ENCODE peak calls at places on chromosomes 16 and 17, in nine cellular contexts. F, G, Q, K, E, A, W, Z and C are unnamed samples.

GRCh38 chr16:10178079-10178478 is 4.1 kb downstream of the GRIN2A start:
- DNase-seq in F (no peak), G (no peak), Q (no peak), K (no peak), E (no peak), A (no peak), W (no peak), Z (peak), C (no peak)

GRCh38 chr16:57106767-57107166 is 14.4 kb downstream of the CPNE2 start:
- DNase-seq in F (no peak), G (peak), Q (no peak), K (no peak), E (no peak), A (no peak), W (no peak), Z (peak), C (no peak)

GRCh38 chr17:49730078-49730786 is 22.5 kb upstream of the SLC35B1 start:
- DNase-seq in F (no peak), G (peak), Q (no peak), K (no peak), E (no peak), A (no peak), W (no peak), Z (peak), C (no peak)

GRCh38 chr17:72760368-72760767 is 332.1 kb downstream of the SLC39A11 start:
- DNase-seq in F (no peak), G (no peak), Q (no peak), K (no peak), E (no peak), A (no peak), W (no peak), Z (no peak), C (no peak)

GRCh38 chr17:28741358-28742349 is 2.2 kb upstream of the TRAF4 start:
- DNase-seq in F (peak), G (no peak), Q (no peak), K (no peak), E (no peak), A (no peak), W (no peak), Z (no peak), C (no peak)

GRCh38 chr17:79707931-79708891 is 22.5 kb upstream of the ENPP7 start:
- DNase-seq in F (peak), G (no peak), Q (peak), K (peak), E (peak), A (peak), W (peak), Z (peak), C (peak)

GRCh38 chr17:16491703-16492612 is at the start of gene LRRC75A:
- DNase-seq in F (no peak), G (no peak), Q (peak), K (peak), E (peak), A (no peak), W (peak), Z (peak), C (peak)

GRCh38 chr16:87407511-87408112 is 15.5 kb downstream of the MAP1LC3B start:
- DNase-seq in F (peak), G (peak), Q (no peak), K (no peak), E (no peak), A (peak), W (no peak), Z (peak), C (no peak)

GRCh38 chr17:55617441-55617840 is 105.2 kb downstream of the TMEM100 start:
- DNase-seq in F (no peak), G (no peak), Q (no peak), K (no peak), E (no peak), A (no peak), W (no peak), Z (no peak), C (no peak)

GRCh38 chr17:78381601-78382168 is 3.2 kb downstream of the PGS1 start:
- DNase-seq in F (peak), G (no peak), Q (no peak), K (peak), E (peak), A (no peak), W (no peak), Z (no peak), C (no peak)

GRCh38 chr17:57903961-57904360 is 51.3 kb downstream of the CUEDC1 start:
- DNase-seq in F (no peak), G (no peak), Q (no peak), K (no peak), E (no peak), A (no peak), W (no peak), Z (no peak), C (no peak)